ENCODE peak calls at places on chromosomes 5 and 9, in eight cellular contexts. E is naive thymus-derived CD4-positive, alpha-beta T cell; R is MM.1S; W is foreskin fibroblast; Y is GM06990; U is brain microvascular endothelial cell; A is fibroblast of mammary gland; X is IMR-90. T is an unnamed sample.

GRCh38 chr5:143051244-143052058 is 281.3 kb downstream of the ARHGAP26 start:
- DNase-seq in U (peak; percentile 73), R (no peak), X (peak; percentile 90), E (no peak), A (peak; percentile 92), W (peak; percentile 90), Y (no peak), T (peak; percentile 92)

GRCh38 chr5:126508962-126509279 is 85.7 kb downstream of the GRAMD2B start:
- DNase-seq in Y (no peak), E (peak; percentile 68), R (peak; percentile 19), A (peak; percentile 86), U (peak; percentile 65), W (peak; percentile 52), X (no peak), T (peak; percentile 87)

GRCh38 chr5:61901997-61902396 is 404.0 kb upstream of the KIF2A start:
- DNase-seq in E (no peak), W (no peak), R (no peak), X (no peak), Y (no peak), U (no peak), A (no peak), T (no peak)

GRCh38 chr9:129281506-129282145 is 103.6 kb upstream of the IER5L start:
- DNase-seq in X (no peak), U (no peak), Y (no peak), A (no peak), E (no peak), W (no peak), R (no peak), T (no peak)

GRCh38 chr5:157248771-157249475 is 17.0 kb upstream of the CYFIP2 start:
- DNase-seq in E (peak; percentile 70), U (no peak), W (no peak), R (no peak), X (no peak), Y (no peak), A (no peak), T (no peak)

GRCh38 chr5:98471458-98471857 is 302.0 kb upstream of the RGMB start:
- DNase-seq in A (no peak), Y (no peak), W (no peak), U (no peak), X (no peak), R (no peak), E (no peak), T (no peak)

GRCh38 chr9:117073539-117074336 is 341.1 kb downstream of the ASTN2 start:
- DNase-seq in E (no peak), X (no peak), U (peak; percentile 3), R (peak; percentile 59), W (no peak), Y (no peak), A (no peak), T (no peak)

GRCh38 chr5:34658023-34658422 is 1.9 kb downstream of the RAI14 start:
- DNase-seq in W (peak; percentile 65), A (peak; percentile 60), Y (no peak), R (no peak), U (peak; percentile 62), E (no peak), X (peak; percentile 66), T (peak; percentile 61)

GRCh38 chr5:91162534-91163381 is 220.4 kb downstream of the ARRDC3 start:
- DNase-seq in W (peak; percentile 93), R (peak; percentile 84), U (peak; percentile 92), E (no peak), Y (peak; percentile 61), A (peak; percentile 93), X (peak; percentile 95), T (peak; percentile 95)

GRCh38 chr5:162128117-162128516 is 60.5 kb downstream of the GABRG2 start:
- DNase-seq in Y (no peak), U (no peak), A (no peak), E (no peak), X (no peak), R (no peak), W (no peak), T (no peak)

GRCh38 chr5:169696621-169697517 is 59.8 kb downstream of the DOCK2 start:
- DNase-seq in A (peak; percentile 83), X (peak; percentile 25), U (no peak), W (peak; percentile 51), R (no peak), Y (no peak), E (no peak), T (no peak)

GRCh38 chr5:91556-92263 is at the start of gene PLEKHG4B:
- DNase-seq in A (no peak), W (peak; percentile 14), X (no peak), Y (no peak), U (no peak), E (no peak), R (no peak), T (no peak)

GRCh38 chr9:135082536-135082935 is 4.9 kb upstream of the OLFM1 start:
- DNase-seq in A (no peak), W (no peak), R (no peak), Y (no peak), E (no peak), X (no peak), U (no peak), T (no peak)

GRCh38 chr5:172866378-172866777 is 32.3 kb downstream of the ERGIC1 start:
- DNase-seq in R (no peak), E (no peak), X (no peak), Y (no peak), W (no peak), A (no peak), U (no peak), T (no peak)

GRCh38 chr5:82092-82491 is 9.9 kb upstream of the PLEKHG4B start:
- DNase-seq in R (no peak), X (peak; percentile 17), A (no peak), W (no peak), E (no peak), Y (no peak), U (peak; percentile 39), T (peak; percentile 45)

DNA sequence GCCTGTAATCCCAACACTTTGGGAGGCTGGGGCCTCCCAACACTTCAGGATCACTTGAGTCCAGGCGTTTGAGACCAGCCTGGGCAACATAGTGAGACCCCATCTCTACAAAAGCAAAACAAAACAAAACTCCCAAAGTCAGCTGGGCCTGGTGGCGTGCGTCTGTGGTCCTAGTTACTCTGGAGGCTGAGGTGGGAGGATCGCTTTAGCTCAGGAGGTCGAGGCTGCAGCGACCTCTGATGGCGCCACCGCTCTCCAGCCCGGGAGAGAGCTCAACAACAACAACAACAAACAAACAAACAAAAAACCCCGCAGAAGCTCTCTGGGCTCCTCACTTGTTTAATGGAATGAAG is 528 bp downstream of the ACOT12 start:
- DNase-seq in R (no peak), W (no peak), X (no peak), U (no peak), E (no peak), Y (no peak), A (no peak), T (no peak)
- H3K4me3 ChIP-seq in R (no peak overlapping the region), W (peak overlapping the region; percentile 45), X (peak overlapping the region; percentile 37), U (peak overlapping the region; percentile 52), E (no peak overlapping the region), Y (no peak overlapping the region), A (peak overlapping the region; percentile 42), T (peak overlapping the region; percentile 38)

GRCh38 chr9:69121155-69122085 is 52.7 kb upstream of the TJP2 start:
- DNase-seq in W (peak; percentile 73), A (no peak), E (peak; percentile 20), X (peak; percentile 31), Y (peak; percentile 64), R (peak; percentile 42), U (peak; percentile 7), T (peak; percentile 17)

GRCh38 chr9:69120380-69121154 is 53.5 kb upstream of the TJP2 start:
- DNase-seq in U (no peak), Y (peak; percentile 18), R (no peak), X (no peak), A (no peak), E (no peak), W (no peak), T (no peak)

GRCh38 chr9:69122086-69122390 is 52.0 kb upstream of the TJP2 start:
- DNase-seq in E (peak; percentile 64), R (peak; percentile 86), A (peak; percentile 49), X (peak; percentile 61), W (peak; percentile 88), Y (peak; percentile 59), U (peak; percentile 53), T (peak; percentile 77)

GRCh38 chr9:69118656-69119055 is 55.4 kb upstream of the TJP2 start:
- DNase-seq in A (no peak), X (no peak), U (no peak), Y (no peak), E (no peak), W (no peak), R (no peak), T (no peak)

GRCh38 chr9:69122391-69123141 is 51.5 kb upstream of the TJP2 start:
- DNase-seq in W (peak; percentile 78), R (no peak), Y (no peak), X (peak; percentile 84), E (peak; percentile 22), U (peak; percentile 79), A (peak; percentile 55), T (peak; percentile 84)
- H3K4me3 ChIP-seq in W (peak overlapping the region; percentile 91), R (peak overlapping the region; percentile 76), Y (peak overlapping the region; percentile 59), X (peak overlapping the region; percentile 78), E (peak overlapping the region; percentile 81), U (peak overlapping the region; percentile 74), A (peak overlapping the region; percentile 70), T (peak overlapping the region; percentile 75)

DNA sequence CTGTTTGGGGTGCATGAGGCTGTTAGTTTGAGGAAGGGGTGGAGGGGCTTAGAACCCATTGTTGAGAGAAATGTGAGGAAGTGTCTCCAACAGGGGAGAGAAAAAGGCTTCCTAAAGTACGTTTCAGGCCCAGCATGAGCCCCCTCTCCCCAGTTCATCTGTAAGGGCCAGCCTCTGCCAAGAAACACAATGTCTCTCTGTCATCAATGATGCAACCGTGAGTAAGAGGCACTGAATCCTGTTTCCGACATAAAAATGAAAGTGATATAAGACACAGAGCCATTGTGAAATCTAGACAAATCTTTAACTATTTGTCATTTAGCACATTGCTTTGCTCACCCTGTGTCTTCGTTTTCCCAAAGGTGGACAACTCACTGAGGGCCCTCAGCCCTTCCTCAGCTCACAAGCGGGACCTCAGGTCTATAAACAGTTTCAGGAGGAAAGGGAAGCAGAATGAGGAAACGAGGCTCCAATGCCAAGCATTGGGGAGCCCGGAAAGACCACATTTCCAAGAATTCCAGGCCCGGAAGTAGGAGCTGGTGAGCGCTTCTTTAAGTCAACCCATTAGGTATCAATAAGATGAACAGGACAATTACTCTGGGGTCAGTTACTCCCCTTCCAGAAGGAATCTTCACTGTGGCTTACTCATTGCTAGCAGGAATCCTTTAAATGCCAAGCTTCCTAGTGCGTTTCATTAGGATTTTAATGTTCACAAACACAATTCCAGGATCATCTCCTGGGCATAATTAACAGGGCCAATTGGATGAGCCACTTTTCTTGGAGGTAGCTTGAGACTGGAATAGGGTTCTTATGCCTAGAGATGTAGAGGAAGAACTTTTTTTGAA is 59.0 kb upstream of the KLF4 start:
- DNase-seq in Y (no peak), E (no peak), U (peak; percentile 90), A (peak; percentile 97), X (peak; percentile 96), R (no peak), W (peak; percentile 96), T (peak; percentile 95)
- H3K4me3 ChIP-seq in Y (no peak overlapping the region), E (no peak overlapping the region), U (peak overlapping the region; percentile 18), A (no peak overlapping the region), X (no peak overlapping the region), R (no peak overlapping the region), W (no peak overlapping the region), T (no peak overlapping the region)

GRCh38 chr5:166977916-166978434 is 1313.5 kb upstream of the WWC1 start:
- DNase-seq in Y (no peak), E (no peak), U (no peak), R (no peak), W (no peak), X (no peak), A (no peak), T (no peak)
- H3K4me3 ChIP-seq in Y (no peak overlapping the region), E (no peak overlapping the region), U (peak overlapping the region; percentile 60), R (no peak overlapping the region), W (no peak overlapping the region), X (no peak overlapping the region), A (peak overlapping the region; percentile 48), T (peak overlapping the region; percentile 49)